ENCODE peak calls at places on chromosomes 2 and 18, in seven cellular contexts. O, V, D, P, R, W and J are unnamed samples.

GRCh38 chr2:106053116-106053515 is 141.0 kb downstream of the UXS1 start:
- DNase-seq in O (no peak), V (no peak), D (no peak), P (no peak), R (no peak), W (peak; percentile 61), J (no peak)

GRCh38 chr2:23347516-23348481 is 37.2 kb upstream of the KLHL29 start:
- DNase-seq in O (no peak), V (no peak), D (no peak), P (no peak), R (no peak), W (no peak), J (no peak)

GRCh38 chr18:350953-351572 is 83.2 kb upstream of the THOC1 start:
- DNase-seq in O (no peak), V (no peak), D (no peak), P (no peak), R (no peak), W (no peak), J (no peak)

GRCh38 chr18:23126352-23127056 is 8.8 kb upstream of the CABLES1 start:
- DNase-seq in O (no peak), V (no peak), D (no peak), P (no peak), R (no peak), W (no peak), J (peak; percentile 60)

GRCh38 chr2:174246944-174247381 is 1.4 kb downstream of the OLA1 start:
- DNase-seq in O (no peak), V (no peak), D (peak; percentile 29), P (no peak), R (no peak), W (no peak), J (no peak)

GRCh38 chr2:185372188-185372587 is 366.4 kb upstream of the FSIP2 start:
- DNase-seq in O (no peak), V (no peak), D (no peak), P (no peak), R (no peak), W (no peak), J (no peak)

GRCh38 chr2:218236829-218237228 is 19.8 kb downstream of the ARPC2 start:
- DNase-seq in O (no peak), V (no peak), D (no peak), P (no peak), R (no peak), W (no peak), J (no peak)

GRCh38 chr2:239535413-239535790 is 134.6 kb upstream of the HDAC4 start:
- DNase-seq in O (no peak), V (no peak), D (no peak), P (no peak), R (no peak), W (no peak), J (no peak)

GRCh38 chr18:48662021-48662661 is 123.3 kb downstream of the CTIF start:
- DNase-seq in O (peak; percentile 52), V (no peak), D (peak; percentile 56), P (no peak), R (peak; percentile 5), W (no peak), J (no peak)

GRCh38 chr2:219274392-219274921 is 4.7 kb upstream of the DNAJB2 start:
- DNase-seq in O (peak; percentile 39), V (no peak), D (no peak), P (no peak), R (peak; percentile 54), W (peak; percentile 88), J (no peak)

GRCh38 chr2:224421065-224421464 is 19.2 kb upstream of the FAM124B start:
- DNase-seq in O (no peak), V (no peak), D (no peak), P (no peak), R (no peak), W (no peak), J (no peak)

GRCh38 chr2:211534655-211535054 is 978.3 kb downstream of the CPS1 start:
- DNase-seq in O (peak; percentile 31), V (no peak), D (no peak), P (no peak), R (no peak), W (no peak), J (no peak)

GRCh38 chr2:44167311-44167907 is 1.3 kb upstream of the PPM1B start:
- DNase-seq in O (no peak), V (no peak), D (no peak), P (no peak), R (no peak), W (no peak), J (no peak)

GRCh38 chr2:235027558-235028214 is 75.9 kb downstream of the SH3BP4 start:
- DNase-seq in O (no peak), V (peak; percentile 50), D (no peak), P (no peak), R (no peak), W (no peak), J (no peak)

GRCh38 chr2:45904931-45905642 is 253.6 kb downstream of the PRKCE start:
- DNase-seq in O (peak; percentile 50), V (no peak), D (no peak), P (no peak), R (no peak), W (peak; percentile 78), J (no peak)

GRCh38 chr18:51021226-51021965 is 8.6 kb upstream of the SMAD4 start:
- DNase-seq in O (no peak), V (no peak), D (no peak), P (no peak), R (no peak), W (no peak), J (no peak)

GRCh38 chr2:158969162-158969716 is 799 bp downstream of the TANC1 start:
- DNase-seq in O (no peak), V (peak; percentile 44), D (no peak), P (no peak), R (no peak), W (no peak), J (no peak)

GRCh38 chr2:36549063-36549662 is 48.8 kb downstream of the FEZ2 start:
- DNase-seq in O (no peak), V (peak; percentile 90), D (no peak), P (no peak), R (no peak), W (no peak), J (no peak)

GRCh38 chr2:128491845-128492244 is 173.2 kb upstream of the HS6ST1 start:
- DNase-seq in O (no peak), V (no peak), D (peak; percentile 1), P (no peak), R (no peak), W (no peak), J (peak; percentile 3)

GRCh38 chr2:164599954-164600589 is 21.2 kb downstream of the GRB14 start:
- DNase-seq in O (peak; percentile 33), V (peak; percentile 91), D (peak; percentile 30), P (peak; percentile 67), R (no peak), W (no peak), J (no peak)

GRCh38 chr2:186827426-186827825 is 21.5 kb downstream of the ZSWIM2 start:
- DNase-seq in O (no peak), V (no peak), D (no peak), P (no peak), R (no peak), W (no peak), J (no peak)

GRCh38 chr2:32064021-32064678 is 794 bp downstream of the SPAST start:
- DNase-seq in O (no peak), V (peak; percentile 32), D (no peak), P (peak; percentile 37), R (peak; percentile 10), W (no peak), J (no peak)
- TF ChIP-seq POLR2A in O (peak; percentile 20), V (no peak), D (no peak), P (no peak), R (no peak), W (no peak), J (peak; percentile 51)

DNA sequence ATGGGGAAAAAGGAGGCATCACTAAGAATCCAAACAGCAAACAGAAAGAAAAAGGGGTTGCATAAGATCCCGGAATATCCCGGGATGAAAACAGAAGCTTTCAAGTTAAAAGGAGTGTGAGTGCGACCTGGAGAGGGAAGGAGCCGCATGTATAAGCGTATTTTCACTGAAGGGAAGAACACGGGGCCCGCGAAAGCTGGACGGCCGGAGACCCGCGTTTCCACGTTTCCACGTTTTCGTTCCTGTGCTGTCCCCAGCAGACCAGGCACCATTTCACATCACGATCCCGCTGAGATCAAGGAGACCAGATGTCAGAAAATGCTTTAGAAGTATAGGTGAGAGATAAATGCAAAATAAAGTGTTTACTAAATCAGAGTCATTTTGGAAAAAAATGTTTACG is 71.2 kb upstream of the SALL3 start:
- DNase-seq in O (no peak), V (no peak), D (no peak), P (no peak), R (no peak), W (no peak), J (no peak)
- TF ChIP-seq POLR2A in O (no peak), V (no peak), D (no peak), P (no peak), R (no peak), W (no peak), J (no peak)

DNA sequence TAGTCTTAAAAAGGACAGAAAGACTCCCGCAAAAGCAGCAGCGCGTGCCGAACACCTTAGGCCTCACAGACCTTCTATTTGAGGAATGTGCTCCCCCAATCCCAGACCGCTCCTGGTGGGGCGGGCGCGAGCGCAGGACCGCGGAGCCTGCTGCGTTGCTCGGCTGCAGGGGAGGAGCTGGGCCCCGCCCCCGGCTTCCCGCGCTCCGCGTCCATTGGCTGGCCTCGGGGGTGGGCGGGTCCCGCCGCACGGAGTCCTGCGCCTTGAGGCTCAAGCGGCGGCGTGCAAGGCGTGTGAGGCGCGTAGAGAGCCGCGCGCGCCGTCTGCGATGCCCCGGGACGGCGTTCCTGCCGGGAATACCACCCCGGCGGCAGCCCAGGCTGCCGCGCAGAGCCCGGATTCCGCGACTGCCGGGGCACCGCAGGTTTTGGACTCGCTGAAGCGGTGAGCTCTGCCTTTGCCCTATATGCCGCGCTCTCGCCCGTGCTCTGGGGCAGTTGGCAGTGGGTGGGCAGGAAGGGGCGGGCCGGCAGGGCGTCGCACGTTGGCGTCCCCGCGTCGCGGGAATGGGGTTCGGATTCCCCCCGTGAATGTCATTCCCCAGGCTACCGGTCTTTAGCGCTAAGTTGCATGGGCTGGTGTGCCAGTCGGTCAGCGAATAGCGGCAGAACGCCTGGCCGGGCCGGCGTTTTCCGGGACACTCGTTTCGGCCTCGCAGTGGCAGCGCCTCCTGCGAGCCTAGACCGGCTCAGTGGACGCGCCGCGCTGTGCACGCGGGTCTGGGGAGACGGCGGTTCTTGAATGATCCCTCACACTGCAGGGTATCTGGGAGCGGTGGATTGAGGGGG is 49.6 kb upstream of the PAIP2B start:
- DNase-seq in O (peak; percentile 83), V (peak; percentile 93), D (peak; percentile 91), P (peak; percentile 97), R (peak; percentile 91), W (peak; percentile 51), J (peak; percentile 92)
- TF ChIP-seq POLR2A in O (peak; percentile 59), V (peak; percentile 44), D (no peak), P (no peak), R (peak; percentile 94), W (no peak), J (no peak)

DNA sequence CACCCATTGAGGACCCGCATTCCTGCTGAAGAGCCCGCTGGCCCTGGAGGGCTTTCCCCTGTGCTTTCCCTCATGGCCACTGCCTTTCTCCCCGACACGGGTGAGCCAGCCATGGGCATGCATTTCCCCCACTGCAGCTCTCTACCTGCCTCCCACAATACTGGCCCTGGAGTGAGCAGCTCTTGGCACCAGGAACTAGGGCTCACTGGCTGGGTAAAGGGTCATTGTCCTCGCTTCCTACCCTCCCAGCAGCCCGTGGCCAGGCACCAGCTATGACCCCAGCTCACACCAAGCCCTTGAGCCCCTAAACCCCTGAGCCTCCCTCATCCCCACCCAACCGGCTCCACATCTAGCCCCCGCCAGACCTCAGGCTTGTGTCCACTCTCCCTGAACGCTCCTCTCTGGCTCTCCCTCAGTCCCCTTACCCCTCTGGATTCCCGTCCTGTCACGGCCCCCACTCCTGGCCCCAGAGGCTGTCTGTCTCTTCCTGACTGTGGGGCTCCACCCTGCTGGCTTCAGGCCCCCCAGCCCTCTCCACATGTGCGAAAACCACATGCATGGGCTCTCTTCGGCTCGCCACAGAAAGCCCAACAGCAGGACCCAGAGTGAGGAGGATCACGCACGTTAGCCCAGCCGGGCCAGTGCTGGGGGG is 199.8 kb downstream of the ZFP36L2 start:
- DNase-seq in O (peak; percentile 68), V (no peak), D (no peak), P (no peak), R (no peak), W (no peak), J (peak; percentile 53)
- TF ChIP-seq POLR2A in O (no peak), V (no peak), D (no peak), P (no peak), R (no peak), W (no peak), J (no peak)